ENCODE peak calls at places on chromosomes 13 and 19, in eight cellular contexts. N, D, K, E, C, Z, M and I are unnamed samples.

GRCh38 chr19:39398297-39398864 is 7.2 kb downstream of the MED29 start:
- DNase-seq in N (no peak), D (no peak), K (peak), E (no peak), C (peak), Z (no peak), M (no peak), I (no peak)

GRCh38 chr19:6047741-6048231 is 62.5 kb downstream of the RFX2 start:
- DNase-seq in N (peak), D (no peak), K (no peak), E (no peak), C (no peak), Z (no peak), M (peak), I (peak)

GRCh38 chr13:42553098-42554046 is 20.6 kb upstream of the TNFSF11 start:
- DNase-seq in N (no peak), D (no peak), K (no peak), E (no peak), C (no peak), Z (no peak), M (no peak), I (no peak)

GRCh38 chr19:38538793-38539528 is 78.8 kb downstream of the MAP4K1 start:
- DNase-seq in N (no peak), D (no peak), K (no peak), E (no peak), C (peak), Z (no peak), M (no peak), I (no peak)

GRCh38 chr13:73519720-73520119 is 460.9 kb downstream of the KLF5 start:
- DNase-seq in N (no peak), D (no peak), K (no peak), E (no peak), C (no peak), Z (no peak), M (no peak), I (no peak)

GRCh38 chr13:95509521-95510315 is 42.8 kb upstream of the CLDN10 start:
- DNase-seq in N (no peak), D (no peak), K (peak), E (no peak), C (no peak), Z (no peak), M (peak), I (no peak)

GRCh38 chr19:17529239-17530158 is 18.1 kb downstream of the PGLS start:
- DNase-seq in N (no peak), D (no peak), K (no peak), E (no peak), C (no peak), Z (no peak), M (no peak), I (no peak)

GRCh38 chr13:99746857-99747710 is 224.5 kb downstream of the ZIC5 start:
- DNase-seq in N (no peak), D (no peak), K (no peak), E (no peak), C (no peak), Z (no peak), M (no peak), I (peak)

GRCh38 chr19:14821958-14822357 is 13.0 kb downstream of the OR7A5 start:
- DNase-seq in N (no peak), D (no peak), K (no peak), E (no peak), C (no peak), Z (no peak), M (no peak), I (no peak)

GRCh38 chr13:55437162-55437561 is 1703.6 kb upstream of the PRR20A start:
- DNase-seq in N (no peak), D (no peak), K (no peak), E (no peak), C (no peak), Z (no peak), M (no peak), I (peak)

GRCh38 chr13:45950343-45950995 is 98.9 kb upstream of the SIAH3 start:
- DNase-seq in N (no peak), D (no peak), K (no peak), E (no peak), C (no peak), Z (no peak), M (no peak), I (no peak)

GRCh38 chr19:48292798-48293197 is 22.9 kb downstream of the ZNF114 start:
- DNase-seq in N (no peak), D (no peak), K (peak), E (no peak), C (no peak), Z (no peak), M (peak), I (no peak)

GRCh38 chr13:44368062-44368591 is 5.5 kb upstream of the SERP2 start:
- DNase-seq in N (no peak), D (no peak), K (peak), E (no peak), C (no peak), Z (no peak), M (no peak), I (no peak)

GRCh38 chr19:10878253-10878652 is 6.9 kb downstream of the CARM1 start:
- DNase-seq in N (no peak), D (no peak), K (no peak), E (no peak), C (no peak), Z (no peak), M (no peak), I (no peak)

GRCh38 chr19:1796395-1797142 is 15.5 kb downstream of the ATP8B3 start:
- DNase-seq in N (no peak), D (no peak), K (no peak), E (no peak), C (no peak), Z (no peak), M (no peak), I (no peak)

GRCh38 chr19:14916848-14917247 is 24.4 kb upstream of the OR7C2 start:
- DNase-seq in N (no peak), D (no peak), K (no peak), E (no peak), C (no peak), Z (no peak), M (no peak), I (peak)

GRCh38 chr19:29266603-29267002 is 53.7 kb upstream of the UQCRFS1 start:
- DNase-seq in N (no peak), D (no peak), K (no peak), E (no peak), C (no peak), Z (no peak), M (no peak), I (no peak)

GRCh38 chr13:85737952-85738351 is 61.3 kb downstream of the SLITRK6 start:
- DNase-seq in N (no peak), D (no peak), K (no peak), E (no peak), C (no peak), Z (no peak), M (no peak), I (no peak)

GRCh38 chr13:89755729-89756492 is 1591.6 kb upstream of the MIR17HG start:
- DNase-seq in N (no peak), D (no peak), K (no peak), E (no peak), C (no peak), Z (no peak), M (peak), I (no peak)

GRCh38 chr13:32530841-32531253 is 7.7 kb downstream of the N4BP2L2 start:
- DNase-seq in N (no peak), D (no peak), K (peak), E (no peak), C (peak), Z (no peak), M (peak), I (no peak)

GRCh38 chr13:99481357-99481756 is 19.9 kb upstream of the TM9SF2 start:
- DNase-seq in N (no peak), D (no peak), K (no peak), E (no peak), C (no peak), Z (no peak), M (no peak), I (no peak)

GRCh38 chr13:92649140-92649813 is 577.3 kb upstream of the GPC6 start:
- DNase-seq in N (no peak), D (no peak), K (no peak), E (no peak), C (no peak), Z (no peak), M (no peak), I (no peak)

GRCh38 chr13:27339299-27339698 is 68.7 kb downstream of the RASL11A start:
- DNase-seq in N (peak), D (no peak), K (no peak), E (peak), C (peak), Z (no peak), M (peak), I (no peak)

GRCh38 chr19:36113895-36114762 is 546 bp downstream of the POLR2I start:
- DNase-seq in N (no peak), D (no peak), K (no peak), E (peak), C (no peak), Z (no peak), M (peak), I (no peak)

GRCh38 chr19:42129399-42130253 is 2.6 kb downstream of the POU2F2 start:
- DNase-seq in N (no peak), D (no peak), K (no peak), E (no peak), C (no peak), Z (no peak), M (no peak), I (no peak)

GRCh38 chr13:94454906-94455305 is 24.6 kb downstream of the DCT start:
- DNase-seq in N (no peak), D (no peak), K (no peak), E (no peak), C (no peak), Z (no peak), M (no peak), I (no peak)

GRCh38 chr13:38743499-38743898 is 56.6 kb downstream of the FREM2 start:
- DNase-seq in N (no peak), D (no peak), K (no peak), E (no peak), C (no peak), Z (no peak), M (no peak), I (no peak)

GRCh38 chr13:109123971-109124370 is 494.6 kb downstream of the MYO16 start:
- DNase-seq in N (no peak), D (no peak), K (no peak), E (no peak), C (no peak), Z (no peak), M (peak), I (no peak)

GRCh38 chr13:41061914-41062837 is 867 bp downstream of the WBP4 start:
- DNase-seq in N (no peak), D (no peak), K (no peak), E (no peak), C (no peak), Z (no peak), M (no peak), I (no peak)

GRCh38 chr19:34673590-34673989 is 3.4 kb downstream of the SCGB2B2 start:
- DNase-seq in N (no peak), D (no peak), K (no peak), E (no peak), C (no peak), Z (no peak), M (no peak), I (no peak)

GRCh38 chr19:38251564-38252051 is 4.6 kb downstream of the PPP1R14A start:
- DNase-seq in N (no peak), D (no peak), K (no peak), E (no peak), C (no peak), Z (no peak), M (peak), I (no peak)

GRCh38 chr13:87120476-87120875 is 550.7 kb upstream of the SLITRK5 start:
- DNase-seq in N (no peak), D (no peak), K (no peak), E (no peak), C (no peak), Z (no peak), M (no peak), I (no peak)